ENCODE peak calls at places on chromosomes 1 and 21, in six cellular contexts. S, Q, U, D, Z and A are unnamed samples.

GRCh38 chr1:167223144-167224103 is 2.7 kb downstream of the POU2F1 start:
- DNase-seq in S (no peak), Q (no peak), U (no peak), D (no peak), Z (no peak), A (no peak)

GRCh38 chr1:191528275-191528674 is 630.0 kb upstream of the RGS18 start:
- DNase-seq in S (no peak), Q (no peak), U (no peak), D (no peak), Z (no peak), A (no peak)

GRCh38 chr1:44407430-44408180 is 2.5 kb downstream of the RNF220 start:
- DNase-seq in S (no peak), Q (no peak), U (no peak), D (no peak), Z (peak; percentile 23), A (no peak)

GRCh38 chr1:147717051-147717705 is 43.2 kb downstream of the GJA5 start:
- DNase-seq in S (no peak), Q (peak; percentile 86), U (no peak), D (peak; percentile 78), Z (no peak), A (no peak)

GRCh38 chr1:199264283-199264682 is 625.4 kb downstream of the PTPRC start:
- DNase-seq in S (no peak), Q (no peak), U (no peak), D (no peak), Z (no peak), A (no peak)

GRCh38 chr1:43152866-43153265 is 19.2 kb downstream of the EBNA1BP2 start:
- DNase-seq in S (no peak), Q (no peak), U (no peak), D (no peak), Z (no peak), A (no peak)

GRCh38 chr1:39936724-39937491 is 18.0 kb upstream of the MFSD2A start:
- DNase-seq in S (no peak), Q (no peak), U (no peak), D (no peak), Z (no peak), A (no peak)

GRCh38 chr1:20700636-20701215 is 17.1 kb downstream of the KIF17 start:
- DNase-seq in S (no peak), Q (no peak), U (no peak), D (no peak), Z (no peak), A (no peak)

GRCh38 chr1:185213086-185213485 is 56.1 kb downstream of the SWT1 start:
- DNase-seq in S (no peak), Q (no peak), U (no peak), D (no peak), Z (no peak), A (no peak)

GRCh38 chr1:201614262-201615015 is 75.5 kb downstream of the NAV1 start:
- DNase-seq in S (peak; percentile 33), Q (no peak), U (peak; percentile 49), D (no peak), Z (peak; percentile 63), A (no peak)

GRCh38 chr1:48084826-48085225 is 87.6 kb upstream of the TRABD2B start:
- DNase-seq in S (no peak), Q (no peak), U (no peak), D (no peak), Z (no peak), A (no peak)

GRCh38 chr1:53541761-53542550 is 82.8 kb downstream of the DMRTB1 start:
- DNase-seq in S (peak; percentile 52), Q (peak; percentile 54), U (peak; percentile 1), D (peak; percentile 13), Z (no peak), A (no peak)

GRCh38 chr1:241582921-241583321 is 50.7 kb downstream of the KMO start:
- DNase-seq in S (no peak), Q (no peak), U (no peak), D (no peak), Z (no peak), A (no peak)

GRCh38 chr1:17553970-17554369 is 14.5 kb downstream of the ARHGEF10L start:
- DNase-seq in S (peak; percentile 67), Q (peak; percentile 89), U (no peak), D (peak; percentile 65), Z (no peak), A (no peak)

GRCh38 chr1:94306521-94306920 is 69.1 kb upstream of the ARHGAP29 start:
- DNase-seq in S (no peak), Q (no peak), U (no peak), D (no peak), Z (no peak), A (no peak)

GRCh38 chr21:44512496-44513388 is 27.3 kb downstream of the KRTAP10-1 start:
- DNase-seq in S (no peak), Q (no peak), U (peak; percentile 4), D (no peak), Z (no peak), A (no peak)

GRCh38 chr1:238101923-238102322 is 211.2 kb upstream of the ZP4 start:
- DNase-seq in S (no peak), Q (no peak), U (no peak), D (no peak), Z (no peak), A (no peak)

GRCh38 chr1:104745875-104746274 is 996.2 kb downstream of the AMY1C start:
- DNase-seq in S (no peak), Q (no peak), U (no peak), D (no peak), Z (no peak), A (no peak)

GRCh38 chr21:41655259-41655658 is 111.6 kb downstream of the RIPK4 start:
- DNase-seq in S (no peak), Q (no peak), U (no peak), D (no peak), Z (no peak), A (no peak)

GRCh38 chr1:44924835-44925464 is 61.4 kb downstream of the EIF2B3 start:
- DNase-seq in S (no peak), Q (no peak), U (no peak), D (peak; percentile 18), Z (no peak), A (no peak)

GRCh38 chr1:107683198-107683657 is 281.8 kb downstream of the VAV3 start:
- DNase-seq in S (no peak), Q (no peak), U (no peak), D (no peak), Z (no peak), A (no peak)

GRCh38 chr1:37305841-37306240 is 168.5 kb upstream of the ZC3H12A start:
- DNase-seq in S (no peak), Q (no peak), U (no peak), D (no peak), Z (no peak), A (no peak)

GRCh38 chr21:35222021-35222420 is 172.9 kb upstream of the RUNX1 start:
- DNase-seq in S (no peak), Q (no peak), U (no peak), D (no peak), Z (no peak), A (no peak)

GRCh38 chr1:43171312-43171875 is 696 bp downstream of the EBNA1BP2 start:
- DNase-seq in S (no peak), Q (no peak), U (no peak), D (no peak), Z (no peak), A (no peak)

GRCh38 chr1:17874665-17875064 is 119.5 kb downstream of the ACTL8 start:
- DNase-seq in S (no peak), Q (peak; percentile 60), U (no peak), D (no peak), Z (no peak), A (no peak)

GRCh38 chr1:183023146-183023600 is at the start of gene LAMC1:
- DNase-seq in S (peak; percentile 68), Q (peak; percentile 76), U (peak; percentile 83), D (no peak), Z (peak; percentile 80), A (peak; percentile 59)

GRCh38 chr1:98949606-98950005 is 55.1 kb downstream of the PLPPR5 start:
- DNase-seq in S (no peak), Q (no peak), U (no peak), D (no peak), Z (no peak), A (no peak)

DNA sequence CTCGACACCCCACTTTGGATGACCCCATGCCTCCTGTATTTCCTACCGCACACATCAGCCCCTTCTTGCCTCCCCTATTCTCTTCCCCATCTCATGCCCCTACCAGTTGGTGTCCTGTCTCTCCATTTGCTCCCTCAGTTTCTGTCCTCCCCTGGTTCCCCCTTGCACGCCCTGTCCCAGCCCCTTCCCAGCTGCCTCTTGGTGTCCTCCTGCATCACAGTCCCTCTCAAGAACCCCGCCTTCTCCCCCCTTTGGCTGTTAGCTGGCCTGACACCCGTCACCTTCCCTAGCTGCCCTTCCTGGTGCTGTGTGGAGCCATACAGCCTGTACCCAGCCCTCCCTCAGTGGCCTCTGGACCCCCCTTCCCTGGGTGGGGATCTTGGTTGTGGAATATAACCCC is 41.5 kb upstream of the NFASC start:
- DNase-seq in S (no peak), Q (no peak), U (no peak), D (no peak), Z (no peak), A (no peak)
- H3K27ac ChIP-seq in S (no peak overlapping the region), Q (no peak overlapping the region), U (no peak overlapping the region), D (no peak overlapping the region), Z (no peak overlapping the region), A (no peak overlapping the region)

GRCh38 chr21:16424331-16424749 is 694.6 kb downstream of the USP25 start:
- DNase-seq in S (no peak), Q (no peak), U (no peak), D (no peak), Z (no peak), A (no peak)

GRCh38 chr21:16423921-16424320 is 694.1 kb downstream of the USP25 start:
- DNase-seq in S (no peak), Q (no peak), U (no peak), D (no peak), Z (no peak), A (no peak)

GRCh38 chr21:16425297-16425696 is 695.5 kb downstream of the USP25 start:
- DNase-seq in S (no peak), Q (no peak), U (no peak), D (no peak), Z (no peak), A (no peak)

GRCh38 chr21:16427587-16428087 is 697.9 kb downstream of the USP25 start:
- DNase-seq in S (no peak), Q (no peak), U (no peak), D (no peak), Z (no peak), A (no peak)

GRCh38 chr21:16426936-16427335 is 697.2 kb downstream of the USP25 start:
- DNase-seq in S (no peak), Q (no peak), U (no peak), D (no peak), Z (no peak), A (no peak)
- H3K27ac ChIP-seq in S (peak overlapping the region; percentile 41), Q (no peak overlapping the region), U (no peak overlapping the region), D (no peak overlapping the region), Z (peak overlapping the region; percentile 93), A (no peak overlapping the region)

DNA sequence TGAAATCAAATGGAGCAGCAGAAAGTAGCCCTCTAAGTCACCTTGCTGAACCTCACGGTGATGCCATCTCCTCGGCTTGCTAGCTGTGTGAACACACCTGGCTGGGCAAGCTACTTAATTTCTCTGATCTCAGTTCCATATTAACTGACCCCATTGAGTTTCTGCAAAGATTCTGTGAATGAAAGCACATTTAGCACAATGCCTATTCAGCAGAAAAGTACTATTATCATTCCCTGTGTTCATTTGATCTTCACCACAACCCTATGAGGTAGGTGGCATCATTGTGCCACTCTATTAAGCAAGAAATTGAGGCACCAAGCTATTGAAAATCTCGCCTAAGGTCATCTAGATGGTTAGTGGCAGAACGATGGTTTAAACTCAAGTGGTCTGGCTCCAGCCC is 130.1 kb upstream of the HOOK1 start:
- DNase-seq in S (no peak), Q (no peak), U (no peak), D (no peak), Z (no peak), A (no peak)
- H3K27ac ChIP-seq in S (no peak overlapping the region), Q (no peak overlapping the region), U (no peak overlapping the region), D (no peak overlapping the region), Z (no peak overlapping the region), A (no peak overlapping the region)

GRCh38 chr1:200354243-200354642 is 55.6 kb downstream of the ZNF281 start:
- DNase-seq in S (no peak), Q (no peak), U (no peak), D (no peak), Z (no peak), A (no peak)
- H3K27ac ChIP-seq in S (no peak overlapping the region), Q (no peak overlapping the region), U (no peak overlapping the region), D (no peak overlapping the region), Z (no peak overlapping the region), A (no peak overlapping the region)